ENCODE peak calls at places on chromosomes 1 and 21, in ten cellular contexts. One of them, this sample, is unnamed.

GRCh38 chr1:47769279-47769678 is 227.9 kb downstream of the TRABD2B start:
- DNase-seq in HFFc6: no peak
- DNase-seq in EL: no peak
- DNase-seq in CD8-positive, alpha-beta T cell: no peak
- DNase-seq in NCI-H69: no peak
- DNase-seq in renal cortical epithelial cell: no peak
- DNase-seq in NCI-H1092 treated with DMSO at 0.1 percent for 48 hours: no peak
- DNase-seq in H4: no peak
- DNase-seq in MG63: no peak
- DNase-seq in H9: no peak
- DNase-seq in this sample: no peak

GRCh38 chr1:15323351-15323988 is 76.4 kb downstream of the FHAD1 start:
- DNase-seq in HFFc6: peak
- DNase-seq in EL: peak
- DNase-seq in CD8-positive, alpha-beta T cell: peak
- DNase-seq in NCI-H69: peak
- DNase-seq in renal cortical epithelial cell: peak
- DNase-seq in NCI-H1092 treated with DMSO at 0.1 percent for 48 hours: peak
- DNase-seq in H4: peak
- DNase-seq in MG63: peak
- DNase-seq in H9: peak
- DNase-seq in this sample: peak

GRCh38 chr1:155003227-155003765 is 694 bp downstream of the ZBTB7B start:
- DNase-seq in HFFc6: no peak
- DNase-seq in EL: peak
- DNase-seq in CD8-positive, alpha-beta T cell: no peak
- DNase-seq in NCI-H69: peak
- DNase-seq in renal cortical epithelial cell: no peak
- DNase-seq in NCI-H1092 treated with DMSO at 0.1 percent for 48 hours: peak
- DNase-seq in H4: no peak
- DNase-seq in MG63: peak
- DNase-seq in H9: peak
- DNase-seq in this sample: peak

GRCh38 chr21:29985866-29986265 is 46.1 kb upstream of the GRIK1 start:
- DNase-seq in HFFc6: no peak
- DNase-seq in EL: no peak
- DNase-seq in CD8-positive, alpha-beta T cell: no peak
- DNase-seq in NCI-H69: no peak
- DNase-seq in renal cortical epithelial cell: no peak
- DNase-seq in NCI-H1092 treated with DMSO at 0.1 percent for 48 hours: no peak
- DNase-seq in H4: no peak
- DNase-seq in MG63: no peak
- DNase-seq in H9: no peak
- DNase-seq in this sample: no peak

GRCh38 chr1:236952279-236953003 is 51.8 kb downstream of the MT1HL1 start:
- DNase-seq in HFFc6: no peak
- DNase-seq in EL: no peak
- DNase-seq in CD8-positive, alpha-beta T cell: no peak
- DNase-seq in NCI-H69: no peak
- DNase-seq in renal cortical epithelial cell: no peak
- DNase-seq in NCI-H1092 treated with DMSO at 0.1 percent for 48 hours: no peak
- DNase-seq in H4: no peak
- DNase-seq in MG63: no peak
- DNase-seq in H9: peak
- DNase-seq in this sample: no peak

GRCh38 chr1:54967372-54967771 is 13.1 kb upstream of the TMEM61 start:
- DNase-seq in HFFc6: no peak
- DNase-seq in EL: peak
- DNase-seq in CD8-positive, alpha-beta T cell: no peak
- DNase-seq in NCI-H69: no peak
- DNase-seq in renal cortical epithelial cell: no peak
- DNase-seq in NCI-H1092 treated with DMSO at 0.1 percent for 48 hours: no peak
- DNase-seq in H4: no peak
- DNase-seq in MG63: no peak
- DNase-seq in H9: no peak
- DNase-seq in this sample: peak

GRCh38 chr1:6783956-6784559 is 1.2 kb upstream of the CAMTA1 start:
- DNase-seq in HFFc6: no peak
- DNase-seq in EL: no peak
- DNase-seq in CD8-positive, alpha-beta T cell: no peak
- DNase-seq in NCI-H69: no peak
- DNase-seq in renal cortical epithelial cell: peak
- DNase-seq in NCI-H1092 treated with DMSO at 0.1 percent for 48 hours: peak
- DNase-seq in H4: no peak
- DNase-seq in MG63: no peak
- DNase-seq in H9: no peak
- DNase-seq in this sample: no peak

GRCh38 chr1:82978461-82979324 is 1020.2 kb downstream of the TTLL7 start:
- DNase-seq in HFFc6: no peak
- DNase-seq in EL: no peak
- DNase-seq in CD8-positive, alpha-beta T cell: no peak
- DNase-seq in NCI-H69: no peak
- DNase-seq in renal cortical epithelial cell: peak
- DNase-seq in NCI-H1092 treated with DMSO at 0.1 percent for 48 hours: no peak
- DNase-seq in H4: no peak
- DNase-seq in MG63: no peak
- DNase-seq in H9: peak
- DNase-seq in this sample: no peak

GRCh38 chr1:150537732-150538684 is 11.2 kb upstream of the ADAMTSL4 start:
- DNase-seq in HFFc6: peak
- DNase-seq in EL: peak
- DNase-seq in CD8-positive, alpha-beta T cell: no peak
- DNase-seq in NCI-H69: no peak
- DNase-seq in renal cortical epithelial cell: no peak
- DNase-seq in NCI-H1092 treated with DMSO at 0.1 percent for 48 hours: no peak
- DNase-seq in H4: no peak
- DNase-seq in MG63: peak
- DNase-seq in H9: peak
- DNase-seq in this sample: peak

GRCh38 chr1:246096356-246096755 is 410.7 kb downstream of the SMYD3 start:
- DNase-seq in HFFc6: no peak
- DNase-seq in EL: no peak
- DNase-seq in CD8-positive, alpha-beta T cell: no peak
- DNase-seq in NCI-H69: no peak
- DNase-seq in renal cortical epithelial cell: no peak
- DNase-seq in NCI-H1092 treated with DMSO at 0.1 percent for 48 hours: no peak
- DNase-seq in H4: no peak
- DNase-seq in MG63: no peak
- DNase-seq in H9: no peak
- DNase-seq in this sample: no peak

GRCh38 chr1:86154581-86155060 is 2.0 kb downstream of the COL24A1 start:
- DNase-seq in HFFc6: peak
- DNase-seq in EL: peak
- DNase-seq in CD8-positive, alpha-beta T cell: no peak
- DNase-seq in NCI-H69: no peak
- DNase-seq in renal cortical epithelial cell: peak
- DNase-seq in NCI-H1092 treated with DMSO at 0.1 percent for 48 hours: no peak
- DNase-seq in H4: no peak
- DNase-seq in MG63: peak
- DNase-seq in H9: peak
- DNase-seq in this sample: peak

GRCh38 chr1:194268839-194269238 is 1082.4 kb upstream of the B3GALT2 start:
- DNase-seq in HFFc6: peak
- DNase-seq in EL: peak
- DNase-seq in CD8-positive, alpha-beta T cell: no peak
- DNase-seq in NCI-H69: no peak
- DNase-seq in renal cortical epithelial cell: peak
- DNase-seq in NCI-H1092 treated with DMSO at 0.1 percent for 48 hours: no peak
- DNase-seq in H4: no peak
- DNase-seq in MG63: no peak
- DNase-seq in H9: no peak
- DNase-seq in this sample: no peak

GRCh38 chr1:64087768-64088167 is 115.7 kb upstream of the UBE2U start:
- DNase-seq in HFFc6: peak
- DNase-seq in EL: peak
- DNase-seq in CD8-positive, alpha-beta T cell: no peak
- DNase-seq in NCI-H69: no peak
- DNase-seq in renal cortical epithelial cell: no peak
- DNase-seq in NCI-H1092 treated with DMSO at 0.1 percent for 48 hours: no peak
- DNase-seq in H4: peak
- DNase-seq in MG63: peak
- DNase-seq in H9: no peak
- DNase-seq in this sample: peak

GRCh38 chr1:74005533-74005932 is 192.4 kb downstream of the LRRIQ3 start:
- DNase-seq in HFFc6: no peak
- DNase-seq in EL: no peak
- DNase-seq in CD8-positive, alpha-beta T cell: no peak
- DNase-seq in NCI-H69: peak
- DNase-seq in renal cortical epithelial cell: no peak
- DNase-seq in NCI-H1092 treated with DMSO at 0.1 percent for 48 hours: no peak
- DNase-seq in H4: no peak
- DNase-seq in MG63: no peak
- DNase-seq in H9: no peak
- DNase-seq in this sample: no peak

GRCh38 chr1:168199056-168199455 is 20.3 kb downstream of the TIPRL start:
- DNase-seq in HFFc6: no peak
- DNase-seq in EL: no peak
- DNase-seq in CD8-positive, alpha-beta T cell: no peak
- DNase-seq in NCI-H69: no peak
- DNase-seq in renal cortical epithelial cell: no peak
- DNase-seq in NCI-H1092 treated with DMSO at 0.1 percent for 48 hours: no peak
- DNase-seq in H4: no peak
- DNase-seq in MG63: no peak
- DNase-seq in H9: no peak
- DNase-seq in this sample: no peak

GRCh38 chr1:30748699-30749401 is 8.7 kb downstream of the LAPTM5 start:
- DNase-seq in HFFc6: no peak
- DNase-seq in EL: no peak
- DNase-seq in CD8-positive, alpha-beta T cell: no peak
- DNase-seq in NCI-H69: peak
- DNase-seq in renal cortical epithelial cell: peak
- DNase-seq in NCI-H1092 treated with DMSO at 0.1 percent for 48 hours: no peak
- DNase-seq in H4: no peak
- DNase-seq in MG63: no peak
- DNase-seq in H9: no peak
- DNase-seq in this sample: no peak

GRCh38 chr21:46385846-46386725 is 62.1 kb downstream of the PCNT start:
- DNase-seq in HFFc6: no peak
- DNase-seq in EL: no peak
- DNase-seq in CD8-positive, alpha-beta T cell: no peak
- DNase-seq in NCI-H69: no peak
- DNase-seq in renal cortical epithelial cell: no peak
- DNase-seq in NCI-H1092 treated with DMSO at 0.1 percent for 48 hours: no peak
- DNase-seq in H4: no peak
- DNase-seq in MG63: no peak
- DNase-seq in H9: no peak
- DNase-seq in this sample: no peak

GRCh38 chr21:42534361-42534900 is 20.8 kb downstream of the SLC37A1 start:
- DNase-seq in HFFc6: no peak
- DNase-seq in EL: no peak
- DNase-seq in CD8-positive, alpha-beta T cell: no peak
- DNase-seq in NCI-H69: no peak
- DNase-seq in renal cortical epithelial cell: no peak
- DNase-seq in NCI-H1092 treated with DMSO at 0.1 percent for 48 hours: no peak
- DNase-seq in H4: no peak
- DNase-seq in MG63: no peak
- DNase-seq in H9: peak
- DNase-seq in this sample: no peak

This sample was measured in Daoy.